ENCODE peak calls at places on chromosomes 16 and 17, in six cellular contexts. B, U, J, Z, V and R are unnamed samples.

GRCh38 chr17:3982541-3983017 is 18.3 kb upstream of the ATP2A3 start:
- DNase-seq in V (no peak), Z (no peak), B (no peak), U (no peak), J (no peak), R (no peak)

GRCh38 chr16:8716592-8716991 is 42.2 kb downstream of the ABAT start:
- DNase-seq in V (no peak), B (no peak), U (no peak), Z (no peak), J (no peak), R (no peak)

GRCh38 chr16:24488045-24488444 is 51.3 kb upstream of the RBBP6 start:
- DNase-seq in J (no peak), Z (no peak), V (no peak), B (no peak), U (no peak), R (no peak)

GRCh38 chr16:49466529-49466831 is 92.9 kb downstream of the C16orf78 start:
- DNase-seq in V (peak), B (no peak), Z (peak), U (no peak), J (no peak), R (peak)

GRCh38 chr16:1042076-1042744 is 30.3 kb upstream of the SSTR5 start:
- DNase-seq in V (no peak), Z (no peak), J (no peak), U (no peak), B (no peak), R (no peak)

GRCh38 chr17:28597606-28598383 is 1.0 kb downstream of the SPAG5 start:
- DNase-seq in V (no peak), Z (no peak), J (no peak), B (no peak), U (peak), R (no peak)

GRCh38 chr16:4500283-4500682 is 24.1 kb downstream of the HMOX2 start:
- DNase-seq in Z (no peak), J (no peak), U (no peak), B (no peak), V (no peak), R (peak)

GRCh38 chr16:19717781-19718623 is at the start of the genes IQCK and KNOP1:
- DNase-seq in J (peak), B (peak), U (peak), Z (peak), V (peak), R (peak)

GRCh38 chr16:27424772-27425498 is 23.0 kb downstream of the IL21R start:
- DNase-seq in Z (no peak), V (peak), J (no peak), U (no peak), B (no peak), R (no peak)

GRCh38 chr17:4968916-4969550 is 1.4 kb upstream of the SPAG7 start:
- DNase-seq in B (no peak), U (peak), Z (no peak), J (no peak), V (peak), R (no peak)

GRCh38 chr16:73949574-73950348 is 346.9 kb upstream of the PSMD7 start:
- DNase-seq in U (no peak), J (no peak), Z (no peak), B (no peak), V (no peak), R (no peak)

GRCh38 chr16:66057056-66057455 is 309.4 kb upstream of the CDH5 start:
- DNase-seq in U (no peak), V (no peak), B (no peak), Z (no peak), J (no peak), R (no peak)

GRCh38 chr16:31354394-31355291 is at the start of gene ITGAX:
- DNase-seq in B (no peak), J (peak), U (peak), V (no peak), Z (no peak), R (peak)

GRCh38 chr17:48725005-48725293 is 2.0 kb downstream of the PRAC2 start:
- DNase-seq in J (no peak), V (peak), U (no peak), B (no peak), Z (no peak), R (no peak)

GRCh38 chr16:49337814-49338350 is 35.7 kb upstream of the C16orf78 start:
- DNase-seq in J (no peak), B (no peak), V (peak), U (no peak), Z (peak), R (peak)

GRCh38 chr17:66427134-66427533 is 124.7 kb downstream of the PRKCA start:
- DNase-seq in V (no peak), U (no peak), J (no peak), Z (no peak), B (no peak), R (no peak)

GRCh38 chr17:19376799-19377198 is 1.5 kb upstream of the MAPK7 start:
- DNase-seq in Z (no peak), U (peak), B (no peak), V (peak), J (no peak), R (no peak)

GRCh38 chr17:82679586-82680465 is 18.7 kb downstream of the RAB40B start:
- DNase-seq in U (no peak), B (no peak), Z (no peak), J (no peak), V (no peak), R (peak)

GRCh38 chr16:51431517-51432241 is 280.6 kb upstream of the SALL1 start:
- DNase-seq in B (no peak), U (no peak), V (no peak), Z (no peak), J (no peak), R (no peak)

GRCh38 chr17:66290097-66290722 is 12.2 kb upstream of the PRKCA start:
- DNase-seq in B (no peak), U (peak), Z (no peak), V (no peak), J (no peak), R (no peak)

GRCh38 chr17:44350733-44351226 is 5.7 kb downstream of the GRN start:
- DNase-seq in B (no peak), U (peak), Z (peak), V (no peak), J (peak), R (peak)

GRCh38 chr16:48535831-48536599 is 74.0 kb downstream of the N4BP1 start:
- DNase-seq in U (no peak), Z (no peak), B (peak), V (peak), J (peak), R (no peak)

GRCh38 chr17:17575360-17576251 is 15.9 kb downstream of the PEMT start:
- DNase-seq in U (no peak), V (peak), Z (no peak), J (no peak), B (no peak), R (no peak)
- H3K27ac ChIP-seq in U (no peak), V (no peak), Z (no peak), J (no peak), B (no peak), R (no peak)

DNA sequence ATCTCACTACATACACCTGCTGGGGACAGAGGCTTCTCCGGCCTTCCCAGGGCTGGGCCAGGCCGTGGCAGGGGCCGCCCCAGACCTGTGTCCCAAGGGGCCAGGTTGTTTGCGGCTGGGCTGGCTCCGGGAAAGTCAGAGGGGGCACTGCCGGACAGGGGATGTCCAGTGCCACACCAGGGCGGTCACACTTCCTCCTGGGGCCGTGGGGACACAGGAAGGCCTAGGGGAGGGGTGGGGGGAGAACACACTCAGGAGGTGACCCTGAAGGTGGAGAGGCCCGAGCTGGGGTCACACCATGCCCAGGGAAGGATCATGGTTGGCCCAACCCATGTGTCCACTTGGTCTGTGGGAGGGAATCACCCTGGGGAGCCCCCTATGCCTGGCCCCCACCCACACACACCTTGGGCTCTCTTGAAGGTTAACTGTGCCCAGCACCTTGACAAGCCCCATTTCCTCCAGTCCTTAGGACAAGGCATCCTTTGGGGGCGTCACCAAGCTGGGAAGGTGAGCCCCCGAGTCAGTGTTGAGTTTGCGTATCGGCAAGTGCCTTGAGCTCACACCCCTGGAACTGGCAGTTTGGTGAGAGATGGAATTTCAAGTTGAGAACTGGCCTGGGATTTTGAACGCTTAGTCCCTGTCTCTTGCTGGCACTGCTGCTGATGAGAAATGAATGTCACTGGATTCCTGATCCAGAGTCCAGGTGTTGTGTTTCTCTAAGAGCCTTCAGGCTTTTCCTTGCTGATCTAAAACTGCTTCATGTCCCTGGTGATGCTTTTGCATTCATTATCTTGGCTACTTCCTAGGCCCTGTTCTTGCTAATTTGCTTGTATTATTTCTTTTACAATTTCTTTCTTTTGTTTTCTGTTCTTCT is 7.7 kb upstream of the ACTG1 start:
- DNase-seq in V (no peak), Z (no peak), J (no peak), B (no peak), U (no peak), R (no peak)
- H3K4me3 ChIP-seq in V (no peak), Z (no peak), J (peak), B (no peak), U (peak), R (peak)

GRCh38 chr16:75805946-75806345 is 79.7 kb upstream of the CPHXL start:
- DNase-seq in U (peak), V (no peak), Z (no peak), J (no peak), B (no peak), R (no peak)

GRCh38 chr16:75810342-75810741 is 84.1 kb upstream of the CPHXL start:
- DNase-seq in J (no peak), B (no peak), V (no peak), U (no peak), Z (no peak), R (no peak)

GRCh38 chr16:75806487-75806886 is 80.2 kb upstream of the CPHXL start:
- DNase-seq in Z (no peak), B (no peak), V (no peak), U (no peak), J (no peak), R (no peak)

GRCh38 chr16:75810998-75811634 is 84.8 kb upstream of the CPHXL start:
- DNase-seq in Z (no peak), J (no peak), V (no peak), U (no peak), B (no peak), R (no peak)
- TF ChIP-seq EP300 in Z (no peak), J (no peak), V (no peak), U (no peak), B (no peak), R (no peak)

GRCh38 chr17:77385750-77386501 is 245.2 kb downstream of the SEC14L1 start:
- DNase-seq in V (peak), U (peak), Z (no peak), B (no peak), J (no peak), R (no peak)

GRCh38 chr17:77383613-77384608 is 243.1 kb downstream of the SEC14L1 start:
- DNase-seq in V (peak), Z (no peak), B (no peak), U (no peak), J (no peak), R (peak)

GRCh38 chr17:77388384-77389306 is 247.9 kb downstream of the SEC14L1 start:
- DNase-seq in B (no peak), V (no peak), U (no peak), Z (no peak), J (no peak), R (no peak)

GRCh38 chr17:77387891-77388290 is 247.1 kb downstream of the SEC14L1 start:
- DNase-seq in U (no peak), J (no peak), Z (no peak), B (no peak), V (no peak), R (no peak)

DNA sequence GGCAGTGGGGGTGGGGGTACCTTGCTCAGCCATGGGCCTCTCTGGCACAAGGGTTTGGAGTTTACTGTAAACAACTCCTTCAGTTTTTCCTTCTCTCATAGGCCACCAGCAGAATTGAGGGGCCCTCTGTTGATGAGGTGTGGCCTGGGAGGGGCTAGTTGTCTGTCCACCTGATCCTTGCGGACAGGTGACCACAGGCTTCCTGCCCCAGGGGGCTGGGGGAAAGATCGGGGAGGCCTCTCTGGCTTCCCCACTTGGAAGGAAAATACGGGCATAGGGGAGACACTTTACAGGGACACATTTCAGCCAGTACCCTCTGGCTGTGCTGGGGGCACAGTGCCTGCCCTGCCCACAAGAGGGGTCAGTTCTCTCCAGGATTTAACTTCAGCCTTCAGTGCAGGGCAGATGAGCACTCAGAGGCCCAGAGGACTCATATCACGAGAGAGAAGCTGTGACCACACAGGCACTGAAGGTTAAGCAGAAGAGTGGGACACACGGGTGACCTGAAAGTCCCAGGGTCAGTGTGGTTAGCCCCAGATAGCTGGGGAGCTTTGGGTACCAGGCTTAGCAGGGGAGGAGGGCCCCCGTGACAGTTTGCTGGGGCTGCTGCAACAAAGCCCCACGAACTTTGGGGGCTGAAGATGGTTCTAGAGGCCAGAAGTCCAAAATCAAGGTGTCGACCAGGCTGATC is 245.9 kb downstream of the SEC14L1 start:
- DNase-seq in V (no peak), B (no peak), J (no peak), U (peak), Z (no peak), R (no peak)
- H3K27ac ChIP-seq in V (peak), B (peak), J (no peak), U (no peak), Z (no peak), R (peak)

DNA sequence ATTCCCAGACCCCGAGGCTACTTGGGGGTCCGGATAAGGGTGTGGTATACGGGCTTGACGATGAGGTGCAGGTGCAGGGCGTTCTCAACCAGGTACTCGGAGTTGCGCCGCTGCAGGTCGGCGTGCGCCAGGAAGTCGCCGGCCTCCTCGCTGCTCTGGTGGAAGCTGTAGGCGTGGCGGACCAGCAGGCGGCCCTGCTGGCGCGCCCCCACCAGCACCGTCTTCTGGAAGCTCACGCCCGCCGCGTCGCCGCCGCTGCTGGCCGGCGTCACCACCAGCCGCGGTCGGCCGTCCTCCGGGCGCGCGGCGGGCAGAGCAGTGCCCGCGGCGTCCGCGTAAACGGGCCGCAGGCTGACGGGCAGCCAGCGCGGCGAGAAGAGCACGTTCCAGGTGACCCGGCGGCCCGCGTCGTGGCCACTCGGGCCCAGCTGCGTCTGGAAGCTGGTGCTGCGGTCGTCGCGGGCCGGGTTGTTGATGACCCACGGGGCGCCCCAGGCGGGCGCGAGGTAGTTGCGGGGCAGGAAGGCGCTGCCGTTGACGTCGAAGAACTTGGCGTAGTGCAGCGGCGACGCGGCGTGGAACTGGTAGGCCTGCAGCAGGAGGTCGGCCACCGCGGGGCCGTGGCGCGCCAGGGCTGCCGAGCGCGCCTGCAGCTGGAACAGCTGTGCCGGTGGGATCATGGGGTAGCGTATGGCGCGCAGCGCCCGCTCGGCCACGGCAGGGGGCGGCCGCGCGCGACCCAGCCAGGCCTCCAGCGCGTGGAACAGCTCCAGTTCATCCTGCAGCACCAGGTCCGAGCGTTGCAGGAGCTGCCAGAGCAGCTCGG is 4.8 kb downstream of the BTBD17 start:
- DNase-seq in Z (no peak), B (no peak), J (no peak), V (no peak), U (no peak), R (no peak)
- H3K4me3 ChIP-seq in Z (no peak), B (no peak), J (no peak), V (peak), U (no peak), R (peak)